ENCODE peak calls at places on chromosome 2, in eight cellular contexts. One of them, this sample, is unnamed.

GRCh38 chr2:127355407-127356008 is 32.3 kb downstream of the MAP3K2 start:
- DNase-seq in GM12891: peak
- DNase-seq in SK-MEL-5: peak
- DNase-seq in head of caudate nucleus: no peak
- DNase-seq in EL: peak
- DNase-seq in GM12892: no peak
- DNase-seq in ACHN: peak
- DNase-seq in skeletal muscle cell: no peak
- DNase-seq in this sample: peak

GRCh38 chr2:174778479-174778962 is 14.2 kb upstream of the CHRNA1 start:
- DNase-seq in GM12891: no peak
- DNase-seq in SK-MEL-5: peak
- DNase-seq in head of caudate nucleus: no peak
- DNase-seq in EL: peak
- DNase-seq in GM12892: no peak
- DNase-seq in ACHN: no peak
- DNase-seq in skeletal muscle cell: peak
- DNase-seq in this sample: no peak

GRCh38 chr2:63364866-63365265 is 223.4 kb downstream of the WDPCP start:
- DNase-seq in GM12891: no peak
- DNase-seq in SK-MEL-5: no peak
- DNase-seq in head of caudate nucleus: no peak
- DNase-seq in EL: no peak
- DNase-seq in GM12892: no peak
- DNase-seq in ACHN: no peak
- DNase-seq in skeletal muscle cell: no peak
- DNase-seq in this sample: peak

GRCh38 chr2:56871641-56872040 is 687.9 kb downstream of the CCDC85A start:
- DNase-seq in GM12891: no peak
- DNase-seq in SK-MEL-5: no peak
- DNase-seq in head of caudate nucleus: no peak
- DNase-seq in EL: no peak
- DNase-seq in GM12892: no peak
- DNase-seq in ACHN: no peak
- DNase-seq in skeletal muscle cell: no peak
- DNase-seq in this sample: no peak

GRCh38 chr2:134721596-134721995 is 2.8 kb upstream of the TMEM163 start:
- DNase-seq in GM12891: no peak
- DNase-seq in SK-MEL-5: no peak
- DNase-seq in head of caudate nucleus: no peak
- DNase-seq in EL: no peak
- DNase-seq in GM12892: no peak
- DNase-seq in ACHN: no peak
- DNase-seq in skeletal muscle cell: no peak
- DNase-seq in this sample: no peak

GRCh38 chr2:226333388-226333787 is 466.2 kb downstream of the IRS1 start:
- DNase-seq in GM12891: no peak
- DNase-seq in SK-MEL-5: no peak
- DNase-seq in head of caudate nucleus: no peak
- DNase-seq in EL: no peak
- DNase-seq in GM12892: no peak
- DNase-seq in ACHN: no peak
- DNase-seq in skeletal muscle cell: no peak
- DNase-seq in this sample: no peak

GRCh38 chr2:191869781-191870180 is 22.9 kb upstream of the CAVIN2 start:
- DNase-seq in GM12891: no peak
- DNase-seq in SK-MEL-5: no peak
- DNase-seq in head of caudate nucleus: no peak
- DNase-seq in EL: no peak
- DNase-seq in GM12892: no peak
- DNase-seq in ACHN: peak
- DNase-seq in skeletal muscle cell: no peak
- DNase-seq in this sample: no peak

GRCh38 chr2:98908909-98909308 is 27.1 kb downstream of the CRACDL start:
- DNase-seq in GM12891: no peak
- DNase-seq in SK-MEL-5: no peak
- DNase-seq in head of caudate nucleus: no peak
- DNase-seq in EL: peak
- DNase-seq in GM12892: no peak
- DNase-seq in ACHN: no peak
- DNase-seq in skeletal muscle cell: no peak
- DNase-seq in this sample: peak

GRCh38 chr2:106953236-106953635 is 67.3 kb upstream of the ST6GAL2 start:
- DNase-seq in GM12891: no peak
- DNase-seq in SK-MEL-5: no peak
- DNase-seq in head of caudate nucleus: no peak
- DNase-seq in EL: peak
- DNase-seq in GM12892: no peak
- DNase-seq in ACHN: no peak
- DNase-seq in skeletal muscle cell: no peak
- DNase-seq in this sample: no peak

GRCh38 chr2:120985997-120986651 is 250.5 kb downstream of the GLI2 start:
- DNase-seq in GM12891: no peak
- DNase-seq in SK-MEL-5: no peak
- DNase-seq in head of caudate nucleus: no peak
- DNase-seq in EL: no peak
- DNase-seq in GM12892: no peak
- DNase-seq in ACHN: no peak
- DNase-seq in skeletal muscle cell: no peak
- DNase-seq in this sample: no peak

GRCh38 chr2:143468341-143468888 is 339.2 kb downstream of the ARHGAP15 start:
- DNase-seq in GM12891: no peak
- DNase-seq in SK-MEL-5: no peak
- DNase-seq in head of caudate nucleus: no peak
- DNase-seq in EL: no peak
- DNase-seq in GM12892: no peak
- DNase-seq in ACHN: no peak
- DNase-seq in skeletal muscle cell: no peak
- DNase-seq in this sample: no peak

GRCh38 chr2:154692927-154693326 is 5.6 kb upstream of the KCNJ3 start:
- DNase-seq in GM12891: no peak
- DNase-seq in SK-MEL-5: no peak
- DNase-seq in head of caudate nucleus: no peak
- DNase-seq in EL: no peak
- DNase-seq in GM12892: no peak
- DNase-seq in ACHN: no peak
- DNase-seq in skeletal muscle cell: no peak
- DNase-seq in this sample: no peak

GRCh38 chr2:68901199-68901515 is 30.0 kb upstream of the BMP10 start:
- DNase-seq in GM12891: no peak
- DNase-seq in SK-MEL-5: peak
- DNase-seq in head of caudate nucleus: no peak
- DNase-seq in EL: peak
- DNase-seq in GM12892: no peak
- DNase-seq in ACHN: peak
- DNase-seq in skeletal muscle cell: no peak
- DNase-seq in this sample: no peak

GRCh38 chr2:43609304-43609883 is 13.6 kb upstream of the THADA start:
- DNase-seq in GM12891: no peak
- DNase-seq in SK-MEL-5: peak
- DNase-seq in head of caudate nucleus: peak
- DNase-seq in EL: peak
- DNase-seq in GM12892: no peak
- DNase-seq in ACHN: peak
- DNase-seq in skeletal muscle cell: no peak
- DNase-seq in this sample: peak

GRCh38 chr2:196601430-196602306 is 37.8 kb upstream of the CCDC150 start:
- DNase-seq in GM12891: no peak
- DNase-seq in SK-MEL-5: no peak
- DNase-seq in head of caudate nucleus: no peak
- DNase-seq in EL: peak
- DNase-seq in GM12892: no peak
- DNase-seq in ACHN: peak
- DNase-seq in skeletal muscle cell: peak
- DNase-seq in this sample: no peak

GRCh38 chr2:61268249-61268648 is 106.3 kb downstream of the C2orf74 start:
- DNase-seq in GM12891: no peak
- DNase-seq in SK-MEL-5: peak
- DNase-seq in head of caudate nucleus: no peak
- DNase-seq in EL: no peak
- DNase-seq in GM12892: no peak
- DNase-seq in ACHN: no peak
- DNase-seq in skeletal muscle cell: no peak
- DNase-seq in this sample: no peak

GRCh38 chr2:210190345-210190744 is 19.1 kb upstream of the KANSL1L start:
- DNase-seq in GM12891: no peak
- DNase-seq in SK-MEL-5: no peak
- DNase-seq in head of caudate nucleus: no peak
- DNase-seq in EL: no peak
- DNase-seq in GM12892: no peak
- DNase-seq in ACHN: peak
- DNase-seq in skeletal muscle cell: no peak
- DNase-seq in this sample: no peak

GRCh38 chr2:240395896-240396622 is 39.4 kb upstream of the GPC1 start:
- DNase-seq in GM12891: no peak
- DNase-seq in SK-MEL-5: no peak
- DNase-seq in head of caudate nucleus: no peak
- DNase-seq in EL: no peak
- DNase-seq in GM12892: no peak
- DNase-seq in ACHN: no peak
- DNase-seq in skeletal muscle cell: no peak
- DNase-seq in this sample: no peak

GRCh38 chr2:41853427-41854191 is 194.2 kb upstream of the PKDCC start:
- DNase-seq in GM12891: no peak
- DNase-seq in SK-MEL-5: peak
- DNase-seq in head of caudate nucleus: peak
- DNase-seq in EL: peak
- DNase-seq in GM12892: no peak
- DNase-seq in ACHN: peak
- DNase-seq in skeletal muscle cell: no peak
- DNase-seq in this sample: peak

GRCh38 chr2:59912076-59912475 is 641.4 kb downstream of the BCL11A start:
- DNase-seq in GM12891: no peak
- DNase-seq in SK-MEL-5: no peak
- DNase-seq in head of caudate nucleus: no peak
- DNase-seq in EL: no peak
- DNase-seq in GM12892: no peak
- DNase-seq in ACHN: no peak
- DNase-seq in skeletal muscle cell: no peak
- DNase-seq in this sample: no peak

GRCh38 chr2:96103906-96104861 is 12.2 kb downstream of the ADRA2B start:
- DNase-seq in GM12891: no peak
- DNase-seq in SK-MEL-5: no peak
- DNase-seq in head of caudate nucleus: no peak
- DNase-seq in EL: no peak
- DNase-seq in GM12892: peak
- DNase-seq in ACHN: no peak
- DNase-seq in skeletal muscle cell: no peak
- DNase-seq in this sample: no peak

GRCh38 chr2:52386433-52386832 is 1354.5 kb upstream of the NRXN1 start:
- DNase-seq in GM12891: no peak
- DNase-seq in SK-MEL-5: no peak
- DNase-seq in head of caudate nucleus: no peak
- DNase-seq in EL: no peak
- DNase-seq in GM12892: no peak
- DNase-seq in ACHN: no peak
- DNase-seq in skeletal muscle cell: no peak
- DNase-seq in this sample: no peak

GRCh38 chr2:15943378-15943851 is 3.1 kb downstream of the MYCN start:
- DNase-seq in GM12891: peak
- DNase-seq in SK-MEL-5: peak
- DNase-seq in head of caudate nucleus: peak
- DNase-seq in EL: no peak
- DNase-seq in GM12892: peak
- DNase-seq in ACHN: no peak
- DNase-seq in skeletal muscle cell: no peak
- DNase-seq in this sample: peak

GRCh38 chr2:128613876-128614275 is 295.2 kb upstream of the HS6ST1 start:
- DNase-seq in GM12891: no peak
- DNase-seq in SK-MEL-5: no peak
- DNase-seq in head of caudate nucleus: no peak
- DNase-seq in EL: no peak
- DNase-seq in GM12892: no peak
- DNase-seq in ACHN: no peak
- DNase-seq in skeletal muscle cell: no peak
- DNase-seq in this sample: no peak

GRCh38 chr2:88258208-88258607 is 88.1 kb downstream of the THNSL2 start:
- DNase-seq in GM12891: no peak
- DNase-seq in SK-MEL-5: no peak
- DNase-seq in head of caudate nucleus: no peak
- DNase-seq in EL: no peak
- DNase-seq in GM12892: no peak
- DNase-seq in ACHN: no peak
- DNase-seq in skeletal muscle cell: no peak
- DNase-seq in this sample: no peak

GRCh38 chr2:240589381-240589780 is 2.8 kb downstream of the CAPN10 start:
- DNase-seq in GM12891: no peak
- DNase-seq in SK-MEL-5: no peak
- DNase-seq in head of caudate nucleus: no peak
- DNase-seq in EL: no peak
- DNase-seq in GM12892: no peak
- DNase-seq in ACHN: no peak
- DNase-seq in skeletal muscle cell: no peak
- DNase-seq in this sample: no peak

GRCh38 chr2:149365826-149366583 is 35.6 kb downstream of the LYPD6 start:
- DNase-seq in GM12891: no peak
- DNase-seq in SK-MEL-5: no peak
- DNase-seq in head of caudate nucleus: no peak
- DNase-seq in EL: peak
- DNase-seq in GM12892: no peak
- DNase-seq in ACHN: no peak
- DNase-seq in skeletal muscle cell: peak
- DNase-seq in this sample: no peak

GRCh38 chr2:208101716-208102631 is 22.4 kb downstream of the CRYGD start:
- DNase-seq in GM12891: no peak
- DNase-seq in SK-MEL-5: peak
- DNase-seq in head of caudate nucleus: no peak
- DNase-seq in EL: peak
- DNase-seq in GM12892: no peak
- DNase-seq in ACHN: peak
- DNase-seq in skeletal muscle cell: no peak
- DNase-seq in this sample: peak

GRCh38 chr2:7592618-7593140 is 675.5 kb downstream of the RNF144A start:
- DNase-seq in GM12891: no peak
- DNase-seq in SK-MEL-5: no peak
- DNase-seq in head of caudate nucleus: no peak
- DNase-seq in EL: no peak
- DNase-seq in GM12892: no peak
- DNase-seq in ACHN: no peak
- DNase-seq in skeletal muscle cell: no peak
- DNase-seq in this sample: no peak

GRCh38 chr2:114063346-114063745 is 173.5 kb downstream of the ACTR3 start:
- DNase-seq in GM12891: no peak
- DNase-seq in SK-MEL-5: no peak
- DNase-seq in head of caudate nucleus: no peak
- DNase-seq in EL: no peak
- DNase-seq in GM12892: no peak
- DNase-seq in ACHN: no peak
- DNase-seq in skeletal muscle cell: no peak
- DNase-seq in this sample: no peak

GRCh38 chr2:84970956-84971798 is at the start of gene KCMF1:
- DNase-seq in GM12891: peak
- DNase-seq in SK-MEL-5: peak
- DNase-seq in head of caudate nucleus: peak
- DNase-seq in EL: peak
- DNase-seq in GM12892: peak
- DNase-seq in ACHN: peak
- DNase-seq in skeletal muscle cell: no peak
- DNase-seq in this sample: peak

GRCh38 chr2:113755690-113756063 is 765 bp downstream of the SLC35F5 start:
- DNase-seq in GM12891: no peak
- DNase-seq in SK-MEL-5: no peak
- DNase-seq in head of caudate nucleus: peak
- DNase-seq in EL: peak
- DNase-seq in GM12892: no peak
- DNase-seq in ACHN: peak
- DNase-seq in skeletal muscle cell: no peak
- DNase-seq in this sample: no peak

GRCh38 chr2:24971300-24971549 is 530 bp downstream of the DNAJC27 start:
- DNase-seq in GM12891: peak
- DNase-seq in SK-MEL-5: no peak
- DNase-seq in head of caudate nucleus: peak
- DNase-seq in EL: no peak
- DNase-seq in GM12892: no peak
- DNase-seq in ACHN: no peak
- DNase-seq in skeletal muscle cell: no peak
- DNase-seq in this sample: no peak

GRCh38 chr2:6874032-6874431 is 3.5 kb upstream of the RSAD2 start:
- DNase-seq in GM12891: no peak
- DNase-seq in SK-MEL-5: no peak
- DNase-seq in head of caudate nucleus: no peak
- DNase-seq in EL: no peak
- DNase-seq in GM12892: no peak
- DNase-seq in ACHN: no peak
- DNase-seq in skeletal muscle cell: no peak
- DNase-seq in this sample: no peak

This sample was measured in NAMALWA.